ENCODE peak calls at places on chromosomes 7 and 10, in ten cellular contexts. One of them, this sample, is unnamed.

GRCh38 chr7:48899932-48900331 is 24.4 kb upstream of the CDC14C start:
- DNase-seq in heart right ventricle: no peak
- DNase-seq in nucleus accumbens: no peak
- DNase-seq in smooth muscle cell of the brain vasculature: no peak
- DNase-seq in NCI-H345: no peak
- DNase-seq in activated CD8-positive, alpha-beta T cell treated with anti-CD3 and anti-CD28 coated beads for 36 hours: no peak
- DNase-seq in PC-3: peak
- DNase-seq in LoVo: no peak
- DNase-seq in AG10803: peak
- DNase-seq in AG08395: no peak
- DNase-seq in this sample: no peak

GRCh38 chr10:23189024-23189423 is 3.1 kb upstream of the PTF1A start:
- DNase-seq in heart right ventricle: no peak
- DNase-seq in nucleus accumbens: no peak
- DNase-seq in smooth muscle cell of the brain vasculature: no peak
- DNase-seq in NCI-H345: no peak
- DNase-seq in activated CD8-positive, alpha-beta T cell treated with anti-CD3 and anti-CD28 coated beads for 36 hours: no peak
- DNase-seq in PC-3: no peak
- DNase-seq in LoVo: no peak
- DNase-seq in AG10803: no peak
- DNase-seq in AG08395: no peak
- DNase-seq in this sample: no peak

GRCh38 chr10:80506189-80506575 is 31.5 kb upstream of the SH2D4B start:
- DNase-seq in heart right ventricle: no peak
- DNase-seq in nucleus accumbens: no peak
- DNase-seq in smooth muscle cell of the brain vasculature: no peak
- DNase-seq in NCI-H345: no peak
- DNase-seq in activated CD8-positive, alpha-beta T cell treated with anti-CD3 and anti-CD28 coated beads for 36 hours: no peak
- DNase-seq in PC-3: no peak
- DNase-seq in LoVo: no peak
- DNase-seq in AG10803: no peak
- DNase-seq in AG08395: no peak
- DNase-seq in this sample: peak

GRCh38 chr10:77350711-77351119 is 286.9 kb downstream of the KCNMA1 start:
- DNase-seq in heart right ventricle: no peak
- DNase-seq in nucleus accumbens: no peak
- DNase-seq in smooth muscle cell of the brain vasculature: peak
- DNase-seq in NCI-H345: no peak
- DNase-seq in activated CD8-positive, alpha-beta T cell treated with anti-CD3 and anti-CD28 coated beads for 36 hours: peak
- DNase-seq in PC-3: peak
- DNase-seq in LoVo: peak
- DNase-seq in AG10803: peak
- DNase-seq in AG08395: peak
- DNase-seq in this sample: peak

GRCh38 chr10:111297351-111297848 is 220.6 kb downstream of the ADRA2A start:
- DNase-seq in heart right ventricle: no peak
- DNase-seq in nucleus accumbens: no peak
- DNase-seq in smooth muscle cell of the brain vasculature: no peak
- DNase-seq in NCI-H345: no peak
- DNase-seq in activated CD8-positive, alpha-beta T cell treated with anti-CD3 and anti-CD28 coated beads for 36 hours: no peak
- DNase-seq in PC-3: no peak
- DNase-seq in LoVo: no peak
- DNase-seq in AG10803: peak
- DNase-seq in AG08395: peak
- DNase-seq in this sample: peak

GRCh38 chr7:155558961-155559360 is 12.6 kb upstream of the CNPY1 start:
- DNase-seq in heart right ventricle: no peak
- DNase-seq in nucleus accumbens: no peak
- DNase-seq in smooth muscle cell of the brain vasculature: no peak
- DNase-seq in NCI-H345: no peak
- DNase-seq in activated CD8-positive, alpha-beta T cell treated with anti-CD3 and anti-CD28 coated beads for 36 hours: no peak
- DNase-seq in PC-3: no peak
- DNase-seq in LoVo: no peak
- DNase-seq in AG10803: no peak
- DNase-seq in AG08395: no peak
- DNase-seq in this sample: no peak

GRCh38 chr10:5317547-5318107 is 47.1 kb upstream of the UCN3 start:
- DNase-seq in heart right ventricle: no peak
- DNase-seq in nucleus accumbens: no peak
- DNase-seq in smooth muscle cell of the brain vasculature: no peak
- DNase-seq in NCI-H345: no peak
- DNase-seq in activated CD8-positive, alpha-beta T cell treated with anti-CD3 and anti-CD28 coated beads for 36 hours: peak
- DNase-seq in PC-3: peak
- DNase-seq in LoVo: no peak
- DNase-seq in AG10803: peak
- DNase-seq in AG08395: peak
- DNase-seq in this sample: peak

GRCh38 chr7:50696810-50697582 is 85.7 kb downstream of the GRB10 start:
- DNase-seq in heart right ventricle: no peak
- DNase-seq in nucleus accumbens: no peak
- DNase-seq in smooth muscle cell of the brain vasculature: no peak
- DNase-seq in NCI-H345: no peak
- DNase-seq in activated CD8-positive, alpha-beta T cell treated with anti-CD3 and anti-CD28 coated beads for 36 hours: peak
- DNase-seq in PC-3: peak
- DNase-seq in LoVo: no peak
- DNase-seq in AG10803: no peak
- DNase-seq in AG08395: no peak
- DNase-seq in this sample: peak

GRCh38 chr10:53006663-53007610 is 234.4 kb upstream of the MBL2 start:
- DNase-seq in heart right ventricle: no peak
- DNase-seq in nucleus accumbens: no peak
- DNase-seq in smooth muscle cell of the brain vasculature: no peak
- DNase-seq in NCI-H345: peak
- DNase-seq in activated CD8-positive, alpha-beta T cell treated with anti-CD3 and anti-CD28 coated beads for 36 hours: no peak
- DNase-seq in PC-3: no peak
- DNase-seq in LoVo: peak
- DNase-seq in AG10803: no peak
- DNase-seq in AG08395: no peak
- DNase-seq in this sample: no peak

GRCh38 chr7:39085590-39086049 is 107.9 kb downstream of the POU6F2 start:
- DNase-seq in heart right ventricle: no peak
- DNase-seq in nucleus accumbens: no peak
- DNase-seq in smooth muscle cell of the brain vasculature: no peak
- DNase-seq in NCI-H345: peak
- DNase-seq in activated CD8-positive, alpha-beta T cell treated with anti-CD3 and anti-CD28 coated beads for 36 hours: no peak
- DNase-seq in PC-3: no peak
- DNase-seq in LoVo: no peak
- DNase-seq in AG10803: no peak
- DNase-seq in AG08395: no peak
- DNase-seq in this sample: no peak

GRCh38 chr10:90987383-90987782 is 66.5 kb upstream of the ANKRD1 start:
- DNase-seq in heart right ventricle: no peak
- DNase-seq in nucleus accumbens: no peak
- DNase-seq in smooth muscle cell of the brain vasculature: no peak
- DNase-seq in NCI-H345: no peak
- DNase-seq in activated CD8-positive, alpha-beta T cell treated with anti-CD3 and anti-CD28 coated beads for 36 hours: no peak
- DNase-seq in PC-3: no peak
- DNase-seq in LoVo: no peak
- DNase-seq in AG10803: no peak
- DNase-seq in AG08395: no peak
- DNase-seq in this sample: no peak

GRCh38 chr10:43202657-43203490 is 64.0 kb downstream of the RASGEF1A start:
- DNase-seq in heart right ventricle: peak
- DNase-seq in nucleus accumbens: no peak
- DNase-seq in smooth muscle cell of the brain vasculature: no peak
- DNase-seq in NCI-H345: peak
- DNase-seq in activated CD8-positive, alpha-beta T cell treated with anti-CD3 and anti-CD28 coated beads for 36 hours: peak
- DNase-seq in PC-3: no peak
- DNase-seq in LoVo: no peak
- DNase-seq in AG10803: no peak
- DNase-seq in AG08395: no peak
- DNase-seq in this sample: no peak

GRCh38 chr7:22640269-22640668 is 86.7 kb upstream of the IL6 start:
- DNase-seq in heart right ventricle: no peak
- DNase-seq in nucleus accumbens: no peak
- DNase-seq in smooth muscle cell of the brain vasculature: no peak
- DNase-seq in NCI-H345: no peak
- DNase-seq in activated CD8-positive, alpha-beta T cell treated with anti-CD3 and anti-CD28 coated beads for 36 hours: peak
- DNase-seq in PC-3: no peak
- DNase-seq in LoVo: no peak
- DNase-seq in AG10803: no peak
- DNase-seq in AG08395: no peak
- DNase-seq in this sample: no peak

GRCh38 chr10:119198438-119198837 is 8.9 kb upstream of the GRK5 start:
- DNase-seq in heart right ventricle: no peak
- DNase-seq in nucleus accumbens: peak
- DNase-seq in smooth muscle cell of the brain vasculature: no peak
- DNase-seq in NCI-H345: no peak
- DNase-seq in activated CD8-positive, alpha-beta T cell treated with anti-CD3 and anti-CD28 coated beads for 36 hours: peak
- DNase-seq in PC-3: no peak
- DNase-seq in LoVo: no peak
- DNase-seq in AG10803: no peak
- DNase-seq in AG08395: no peak
- DNase-seq in this sample: peak

GRCh38 chr10:128863411-128863810 is 603.6 kb upstream of the MGMT start:
- DNase-seq in heart right ventricle: no peak
- DNase-seq in nucleus accumbens: no peak
- DNase-seq in smooth muscle cell of the brain vasculature: no peak
- DNase-seq in NCI-H345: no peak
- DNase-seq in activated CD8-positive, alpha-beta T cell treated with anti-CD3 and anti-CD28 coated beads for 36 hours: no peak
- DNase-seq in PC-3: no peak
- DNase-seq in LoVo: no peak
- DNase-seq in AG10803: no peak
- DNase-seq in AG08395: no peak
- DNase-seq in this sample: no peak

GRCh38 chr10:60185426-60185825 is 204.2 kb downstream of the ANK3 start:
- DNase-seq in heart right ventricle: no peak
- DNase-seq in nucleus accumbens: no peak
- DNase-seq in smooth muscle cell of the brain vasculature: no peak
- DNase-seq in NCI-H345: no peak
- DNase-seq in activated CD8-positive, alpha-beta T cell treated with anti-CD3 and anti-CD28 coated beads for 36 hours: no peak
- DNase-seq in PC-3: no peak
- DNase-seq in LoVo: no peak
- DNase-seq in AG10803: peak
- DNase-seq in AG08395: no peak
- DNase-seq in this sample: no peak

GRCh38 chr7:140176271-140176701 is 497 bp downstream of the KDM7A start:
- DNase-seq in heart right ventricle: peak
- DNase-seq in nucleus accumbens: no peak
- DNase-seq in smooth muscle cell of the brain vasculature: no peak
- DNase-seq in NCI-H345: no peak
- DNase-seq in activated CD8-positive, alpha-beta T cell treated with anti-CD3 and anti-CD28 coated beads for 36 hours: peak
- DNase-seq in PC-3: no peak
- DNase-seq in LoVo: no peak
- DNase-seq in AG10803: no peak
- DNase-seq in AG08395: no peak
- DNase-seq in this sample: peak

GRCh38 chr10:43012578-43012977 is 64.3 kb upstream of the RET start:
- DNase-seq in heart right ventricle: no peak
- DNase-seq in nucleus accumbens: no peak
- DNase-seq in smooth muscle cell of the brain vasculature: no peak
- DNase-seq in NCI-H345: no peak
- DNase-seq in activated CD8-positive, alpha-beta T cell treated with anti-CD3 and anti-CD28 coated beads for 36 hours: no peak
- DNase-seq in PC-3: no peak
- DNase-seq in LoVo: no peak
- DNase-seq in AG10803: no peak
- DNase-seq in AG08395: no peak
- DNase-seq in this sample: no peak

GRCh38 chr10:75042292-75042974 is 69.0 kb upstream of the SAMD8 start:
- DNase-seq in heart right ventricle: no peak
- DNase-seq in nucleus accumbens: no peak
- DNase-seq in smooth muscle cell of the brain vasculature: no peak
- DNase-seq in NCI-H345: no peak
- DNase-seq in activated CD8-positive, alpha-beta T cell treated with anti-CD3 and anti-CD28 coated beads for 36 hours: no peak
- DNase-seq in PC-3: peak
- DNase-seq in LoVo: no peak
- DNase-seq in AG10803: peak
- DNase-seq in AG08395: peak
- DNase-seq in this sample: peak

GRCh38 chr7:135078051-135078450 is 69.8 kb upstream of the TMEM140 start:
- DNase-seq in heart right ventricle: no peak
- DNase-seq in nucleus accumbens: no peak
- DNase-seq in smooth muscle cell of the brain vasculature: no peak
- DNase-seq in NCI-H345: no peak
- DNase-seq in activated CD8-positive, alpha-beta T cell treated with anti-CD3 and anti-CD28 coated beads for 36 hours: no peak
- DNase-seq in PC-3: no peak
- DNase-seq in LoVo: no peak
- DNase-seq in AG10803: no peak
- DNase-seq in AG08395: no peak
- DNase-seq in this sample: no peak

GRCh38 chr10:96439655-96440217 is 74.0 kb downstream of the TLL2 start:
- DNase-seq in heart right ventricle: no peak
- DNase-seq in nucleus accumbens: no peak
- DNase-seq in smooth muscle cell of the brain vasculature: no peak
- DNase-seq in NCI-H345: no peak
- DNase-seq in activated CD8-positive, alpha-beta T cell treated with anti-CD3 and anti-CD28 coated beads for 36 hours: no peak
- DNase-seq in PC-3: no peak
- DNase-seq in LoVo: no peak
- DNase-seq in AG10803: peak
- DNase-seq in AG08395: no peak
- DNase-seq in this sample: no peak